ENCODE peak calls at places on chromosomes 4 and X, in seven cellular contexts. O is ovary, T is right atrium auricular region, V is GM23248, R is cardiac muscle cell, Y is endothelial cell of umbilical vein, D is lung. X is an unnamed sample.

GRCh38 chrX:16953606-16954211 is 7.3 kb downstream of the REPS2 start:
- DNase-seq in D (no peak), T (no peak), V (no peak), Y (peak; percentile 73), R (no peak), O (no peak), X (no peak)

GRCh38 chr4:76821661-76822060 is 76.3 kb downstream of the SOWAHB start:
- DNase-seq in R (peak; percentile 46), T (no peak), V (peak; percentile 34), Y (no peak), O (no peak), D (no peak), X (no peak)

GRCh38 chrX:115448146-115448545 is 112.8 kb upstream of the PLS3 start:
- DNase-seq in V (no peak), O (no peak), T (no peak), Y (no peak), D (no peak), R (no peak), X (no peak)

GRCh38 chr4:112060212-112060611 is 85.0 kb upstream of the FAM241A start:
- DNase-seq in R (peak; percentile 38), Y (peak; percentile 59), D (no peak), T (no peak), V (peak; percentile 68), O (no peak), X (no peak)

GRCh38 chr4:70280567-70280966 is 38.2 kb downstream of the CSN3 start:
- DNase-seq in R (no peak), T (no peak), V (no peak), Y (no peak), O (no peak), D (peak; percentile 42), X (no peak)

GRCh38 chr4:104015680-104016079 is 295.9 kb upstream of the TACR3 start:
- DNase-seq in R (peak; percentile 2), D (no peak), O (no peak), V (no peak), Y (no peak), T (no peak), X (no peak)

GRCh38 chr4:160370046-160370445 is 1267.2 kb downstream of the RAPGEF2 start:
- DNase-seq in D (no peak), R (no peak), O (no peak), T (no peak), Y (no peak), V (no peak), X (no peak)

GRCh38 chr4:78058591-78059523 is 1.7 kb downstream of the FRAS1 start:
- DNase-seq in O (peak; percentile 19), T (no peak), V (peak; percentile 68), D (peak; percentile 44), R (peak; percentile 60), Y (peak; percentile 33), X (peak; percentile 40)

GRCh38 chr4:152482211-152482610 is 53.7 kb downstream of the FBXW7 start:
- DNase-seq in T (no peak), D (no peak), O (no peak), Y (no peak), V (no peak), R (no peak), X (no peak)

GRCh38 chr4:6893449-6894085 is 16.1 kb upstream of the TBC1D14 start:
- DNase-seq in T (no peak), R (no peak), O (no peak), D (no peak), Y (no peak), V (peak; percentile 29), X (no peak)

GRCh38 chrX:120299928-120300327 is 11.3 kb downstream of the TMEM255A start:
- DNase-seq in V (no peak), R (no peak), Y (no peak), O (no peak), T (no peak), D (no peak), X (no peak)

GRCh38 chr4:40409835-40410234 is 74.7 kb downstream of the CHRNA9 start:
- DNase-seq in T (no peak), V (peak; percentile 33), D (no peak), O (no peak), R (peak; percentile 47), Y (no peak), X (no peak)

GRCh38 chr4:46389301-46389761 is 597 bp downstream of the GABRA2 start:
- DNase-seq in Y (no peak), O (no peak), V (peak; percentile 6), R (peak; percentile 25), D (no peak), T (no peak), X (no peak)

GRCh38 chr4:185405296-185405999 is 8.8 kb downstream of the ANKRD37 start:
- DNase-seq in Y (no peak), D (no peak), T (no peak), V (no peak), O (no peak), R (no peak), X (no peak)

GRCh38 chrX:130669233-130669632 is 233.8 kb downstream of the ENOX2 start:
- DNase-seq in D (no peak), V (peak; percentile 53), R (peak; percentile 13), O (no peak), Y (no peak), T (no peak), X (no peak)

GRCh38 chr4:105022811-105023667 is 123.6 kb upstream of the TET2 start:
- DNase-seq in V (no peak), R (peak; percentile 89), T (no peak), D (no peak), Y (no peak), O (no peak), X (no peak)

GRCh38 chr4:28373601-28374000 is 1513.0 kb downstream of the STIM2 start:
- DNase-seq in Y (no peak), T (no peak), R (peak; percentile 13), D (no peak), O (no peak), V (peak; percentile 77), X (no peak)

GRCh38 chr4:103425406-103425805 is 227.3 kb upstream of the CENPE start:
- DNase-seq in R (no peak), D (no peak), Y (no peak), O (no peak), T (no peak), V (no peak), X (no peak)

GRCh38 chr4:121057466-121057911 is 14.8 kb downstream of the NDNF start:
- DNase-seq in Y (no peak), V (no peak), O (no peak), D (no peak), R (no peak), T (no peak), X (peak; percentile 45)

GRCh38 chr4:185719493-185719843 is 92.5 kb downstream of the SORBS2 start:
- DNase-seq in V (no peak), T (no peak), Y (no peak), R (no peak), D (no peak), O (no peak), X (no peak)

DNA sequence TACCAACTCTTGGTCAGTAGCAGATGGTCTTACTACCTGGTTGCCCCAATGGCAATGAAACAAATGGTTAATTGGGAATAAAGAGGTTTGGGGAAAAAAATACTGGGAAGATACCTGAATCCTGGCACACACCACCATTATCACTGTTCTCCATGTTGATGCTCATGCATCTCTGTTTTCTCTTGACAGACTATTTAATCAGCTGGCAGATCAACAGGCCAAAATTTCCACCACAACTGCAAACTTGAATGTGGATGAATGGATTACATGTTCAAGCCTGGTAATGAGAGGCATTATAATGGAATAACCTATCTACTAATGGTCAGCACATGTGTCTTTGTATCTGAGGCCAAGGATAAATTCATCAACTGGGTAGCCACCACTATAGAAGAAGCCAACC is 45.7 kb downstream of the ZNF721 start:
- DNase-seq in O (no peak), T (no peak), Y (no peak), D (no peak), R (no peak), V (no peak), X (no peak)
- H3K9me3 ChIP-seq in O (peaks cover 61% of the 10 kb centered on the region), T (peaks cover 53% of the 10 kb centered on the region), Y (peaks cover 17% of the 10 kb centered on the region), D (peaks cover 50% of the 10 kb centered on the region), R (peaks cover 11% of the 10 kb centered on the region), V (peaks cover 27% of the 10 kb centered on the region), X (peaks cover 100% of the 10 kb centered on the region)

DNA sequence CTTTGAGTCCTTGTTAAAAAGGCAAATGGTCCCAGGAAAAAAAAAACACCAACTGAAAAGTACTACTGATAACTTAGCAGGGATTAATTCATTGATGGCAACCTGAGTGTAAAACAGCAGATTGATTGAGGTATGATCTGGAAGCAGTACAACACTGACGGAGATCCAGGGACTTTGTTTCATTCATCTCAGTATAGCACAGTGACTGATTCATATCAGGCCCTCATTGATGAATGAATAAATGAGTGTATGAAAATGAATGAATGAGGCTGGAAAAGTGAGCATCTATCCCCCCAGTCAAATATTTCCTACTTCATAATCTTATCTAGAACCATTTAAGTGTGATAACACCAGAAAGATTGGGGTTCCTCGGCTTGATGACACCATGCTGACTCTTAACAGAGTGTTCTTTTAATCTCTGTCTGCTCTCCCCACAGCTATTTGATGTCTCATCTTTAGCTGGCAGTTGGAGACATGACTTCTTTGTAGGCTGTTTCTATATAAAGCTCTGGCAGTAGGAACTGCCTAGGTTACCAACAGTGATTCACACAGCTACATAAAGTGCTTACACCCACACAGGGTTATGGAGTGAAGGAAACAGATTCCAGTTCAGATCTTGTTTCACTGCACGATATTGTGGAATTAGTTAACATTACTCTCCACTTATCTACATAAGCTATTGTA is 18.6 kb upstream of the RNF128 start:
- DNase-seq in Y (no peak), T (no peak), O (no peak), D (no peak), V (peak; percentile 91), R (peak; percentile 69), X (no peak)
- H3K27ac ChIP-seq in Y (no peak overlapping the region), T (peak overlapping the region; percentile 42), O (no peak overlapping the region), D (peak overlapping the region; percentile 9), V (peak overlapping the region; percentile 83), R (peak overlapping the region; percentile 14), X (no peak overlapping the region)

GRCh38 chr4:123349401-123350190 is 47.0 kb upstream of the SPRY1 start:
- DNase-seq in O (no peak), D (no peak), V (no peak), T (no peak), Y (no peak), R (peak; percentile 61), X (peak; percentile 62)
- H3K4me3 ChIP-seq in O (no peak overlapping the region), D (no peak overlapping the region), V (no peak overlapping the region), T (no peak overlapping the region), Y (no peak overlapping the region), R (no peak overlapping the region), X (no peak overlapping the region)

GRCh38 chr4:25223770-25224375 is 10.0 kb upstream of the PI4K2B start:
- DNase-seq in D (no peak), V (peak; percentile 8), O (no peak), R (peak; percentile 53), T (no peak), Y (peak; percentile 21), X (no peak)
- H3K9me3 ChIP-seq in D (peaks cover 8% of the 10 kb centered on the region), V (no peaks in the 10 kb centered on the region), O (peaks cover 5% of the 10 kb centered on the region), R (no peaks in the 10 kb centered on the region), T (no peaks in the 10 kb centered on the region), Y (no peaks in the 10 kb centered on the region), X (no peaks in the 10 kb centered on the region)

GRCh38 chrX:73963682-73964081 is 340.3 kb upstream of the ZCCHC13 start:
- DNase-seq in Y (no peak), V (peak; percentile 31), D (no peak), T (peak; percentile 65), O (no peak), R (peak; percentile 12), X (peak; percentile 61)
- H3K27ac ChIP-seq in Y (no peak overlapping the region), V (no peak overlapping the region), D (no peak overlapping the region), T (peak overlapping the region; percentile 52), O (no peak overlapping the region), R (peak overlapping the region; percentile 80), X (peak overlapping the region; percentile 56)

X was measured in heart left ventricle.